ENCODE peak calls at places on chromosomes 7 and 10, in five cellular contexts. One of them, this sample, is unnamed.
A peak's percentile ranks its signal among the peaks of the same experiment; 100 is the strongest.

GRCh38 chr7:15313361-15313760 is 248.5 kb downstream of the AGMO start:
- DNase-seq in SK-N-SH: no peak
- DNase-seq in HepG2: no peak
- DNase-seq in IMR-90: peak; percentile 1
- DNase-seq in HCT116: no peak
- DNase-seq in this sample: no peak

GRCh38 chr10:31083765-31084184 is 52.1 kb upstream of the ZNF438 start:
- DNase-seq in SK-N-SH: peak; percentile 47
- DNase-seq in HepG2: peak; percentile 20
- DNase-seq in IMR-90: peak; percentile 39
- DNase-seq in HCT116: peak; percentile 72
- DNase-seq in this sample: peak; percentile 75

GRCh38 chr7:136555933-136556332 is 312.5 kb upstream of the CHRM2 start:
- DNase-seq in SK-N-SH: peak; percentile 74
- DNase-seq in HepG2: no peak
- DNase-seq in IMR-90: no peak
- DNase-seq in HCT116: no peak
- DNase-seq in this sample: no peak

GRCh38 chr7:139231513-139232376 is 708 bp downstream of the UBN2 start:
- DNase-seq in SK-N-SH: peak; percentile 83
- DNase-seq in HepG2: peak; percentile 58
- DNase-seq in IMR-90: peak; percentile 6
- DNase-seq in HCT116: no peak
- DNase-seq in this sample: peak; percentile 11

GRCh38 chr10:105041956-105042355 is 400.9 kb downstream of the SORCS3 start:
- DNase-seq in SK-N-SH: no peak
- DNase-seq in HepG2: no peak
- DNase-seq in IMR-90: no peak
- DNase-seq in HCT116: no peak
- DNase-seq in this sample: no peak

GRCh38 chr7:144132262-144132661 is 9.3 kb downstream of the OR2A14 start:
- DNase-seq in SK-N-SH: no peak
- DNase-seq in HepG2: no peak
- DNase-seq in IMR-90: no peak
- DNase-seq in HCT116: no peak
- DNase-seq in this sample: no peak

GRCh38 chr10:73113543-73113942 is 3.3 kb downstream of the NUDT13 start:
- DNase-seq in SK-N-SH: no peak
- DNase-seq in HepG2: no peak
- DNase-seq in IMR-90: peak; percentile 45
- DNase-seq in HCT116: no peak
- DNase-seq in this sample: no peak

GRCh38 chr10:110138197-110138812 is 69.1 kb upstream of the MXI1 start:
- DNase-seq in SK-N-SH: peak; percentile 50
- DNase-seq in HepG2: peak; percentile 65
- DNase-seq in IMR-90: peak; percentile 66
- DNase-seq in HCT116: peak; percentile 65
- DNase-seq in this sample: peak; percentile 67

GRCh38 chr10:34333513-34333912 is 481.6 kb downstream of the PARD3 start:
- DNase-seq in SK-N-SH: no peak
- DNase-seq in HepG2: no peak
- DNase-seq in IMR-90: peak; percentile 71
- DNase-seq in HCT116: no peak
- DNase-seq in this sample: peak; percentile 22

GRCh38 chr10:49139000-49139865 is 5.4 kb upstream of the FAM170B start:
- DNase-seq in SK-N-SH: no peak
- DNase-seq in HepG2: no peak
- DNase-seq in IMR-90: peak; percentile 90
- DNase-seq in HCT116: no peak
- DNase-seq in this sample: no peak

GRCh38 chr7:151058766-151059361 is 525 bp upstream of the SLC4A2 start:
- DNase-seq in SK-N-SH: no peak
- DNase-seq in HepG2: no peak
- DNase-seq in IMR-90: no peak
- DNase-seq in HCT116: no peak
- DNase-seq in this sample: peak; percentile 33

GRCh38 chr10:113415246-113415645 is 137.6 kb upstream of the HABP2 start:
- DNase-seq in SK-N-SH: no peak
- DNase-seq in HepG2: no peak
- DNase-seq in IMR-90: no peak
- DNase-seq in HCT116: no peak
- DNase-seq in this sample: no peak

GRCh38 chr7:101465131-101465530 is 102.5 kb downstream of the COL26A1 start:
- DNase-seq in SK-N-SH: no peak
- DNase-seq in HepG2: no peak
- DNase-seq in IMR-90: no peak
- DNase-seq in HCT116: no peak
- DNase-seq in this sample: no peak

GRCh38 chr10:7477538-7478334 is 66.9 kb upstream of the SFMBT2 start:
- DNase-seq in SK-N-SH: no peak
- DNase-seq in HepG2: no peak
- DNase-seq in IMR-90: no peak
- DNase-seq in HCT116: no peak
- DNase-seq in this sample: no peak

GRCh38 chr7:106653488-106653887 is 7.5 kb downstream of the CCDC71L start:
- DNase-seq in SK-N-SH: no peak
- DNase-seq in HepG2: no peak
- DNase-seq in IMR-90: no peak
- DNase-seq in HCT116: no peak
- DNase-seq in this sample: no peak

GRCh38 chr10:94235470-94235869 is 127.3 kb downstream of the NOC3L start:
- DNase-seq in SK-N-SH: no peak
- DNase-seq in HepG2: no peak
- DNase-seq in IMR-90: no peak
- DNase-seq in HCT116: no peak
- DNase-seq in this sample: no peak

GRCh38 chr10:101769541-101770180 is 6.3 kb downstream of the FGF8 start:
- DNase-seq in SK-N-SH: peak; percentile 45
- DNase-seq in HepG2: no peak
- DNase-seq in IMR-90: no peak
- DNase-seq in HCT116: no peak
- DNase-seq in this sample: no peak

GRCh38 chr7:107471292-107472070 is 1.6 kb downstream of the GPR22 start:
- DNase-seq in SK-N-SH: no peak
- DNase-seq in HepG2: no peak
- DNase-seq in IMR-90: no peak
- DNase-seq in HCT116: no peak
- DNase-seq in this sample: no peak

GRCh38 chr10:104300736-104301292 is 31.8 kb downstream of the GSTO2 start:
- DNase-seq in SK-N-SH: peak; percentile 83
- DNase-seq in HepG2: no peak
- DNase-seq in IMR-90: peak; percentile 99
- DNase-seq in HCT116: no peak
- DNase-seq in this sample: peak; percentile 27

GRCh38 chr7:150668472-150668911 is 17.0 kb upstream of the GIMAP2 start:
- DNase-seq in SK-N-SH: no peak
- DNase-seq in HepG2: no peak
- DNase-seq in IMR-90: no peak
- DNase-seq in HCT116: no peak
- DNase-seq in this sample: no peak

GRCh38 chr10:75508239-75508813 is 76.9 kb downstream of the LRMDA start:
- DNase-seq in SK-N-SH: peak; percentile 67
- DNase-seq in HepG2: no peak
- DNase-seq in IMR-90: peak; percentile 55
- DNase-seq in HCT116: no peak
- DNase-seq in this sample: peak; percentile 10

DNA sequence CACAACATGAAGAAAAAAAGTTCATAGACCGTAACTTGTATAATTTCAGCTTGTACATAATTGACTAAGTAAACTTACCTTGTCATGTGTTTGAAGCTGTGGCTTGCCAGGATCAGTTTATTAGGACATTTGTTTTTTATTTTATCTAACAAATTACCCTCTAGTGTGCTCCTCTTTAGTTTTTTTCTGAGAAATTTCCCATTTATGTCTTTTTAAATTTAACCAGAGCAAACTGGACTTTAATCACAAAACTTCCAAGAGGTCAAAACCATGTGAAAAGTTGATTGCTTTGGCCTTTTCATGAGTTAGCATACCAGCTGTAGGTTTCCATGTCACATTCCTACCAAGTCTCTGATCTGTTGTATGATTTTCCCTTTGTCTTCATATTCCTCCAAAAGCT is 42.5 kb downstream of the ZRANB1 start:
- DNase-seq in SK-N-SH: no peak
- DNase-seq in HepG2: no peak
- DNase-seq in IMR-90: no peak
- DNase-seq in HCT116: no peak
- DNase-seq in this sample: no peak
- TF ChIP-seq RAD21 in SK-N-SH: no peak
- TF ChIP-seq RAD21 in HepG2: no peak
- TF ChIP-seq RAD21 in IMR-90: no peak
- TF ChIP-seq RAD21 in HCT116: no peak
- TF ChIP-seq RAD21 in this sample: no peak

GRCh38 chr10:117162093-117163021 is 24.3 kb upstream of the VAX1 start:
- DNase-seq in SK-N-SH: no peak
- DNase-seq in HepG2: no peak
- DNase-seq in IMR-90: no peak
- DNase-seq in HCT116: no peak
- DNase-seq in this sample: no peak
- H3K4me1 ChIP-seq in SK-N-SH: peaks cover 3% of the 10 kb centered on the region
- H3K4me1 ChIP-seq in HepG2: peaks cover 17% of the 10 kb centered on the region
- H3K4me1 ChIP-seq in IMR-90: no peaks in the 10 kb centered on the region
- H3K4me1 ChIP-seq in HCT116: peaks cover 9% of the 10 kb centered on the region
- H3K4me1 ChIP-seq in this sample: peaks cover 8% of the 10 kb centered on the region

GRCh38 chr7:75971961-75972763 is 22.2 kb downstream of the TMEM120A start:
- DNase-seq in SK-N-SH: peak; percentile 61
- DNase-seq in HepG2: no peak
- DNase-seq in IMR-90: no peak
- DNase-seq in HCT116: no peak
- DNase-seq in this sample: peak; percentile 54
- TF ChIP-seq RAD21 in SK-N-SH: no peak
- TF ChIP-seq RAD21 in HepG2: no peak
- TF ChIP-seq RAD21 in IMR-90: no peak
- TF ChIP-seq RAD21 in HCT116: no peak
- TF ChIP-seq RAD21 in this sample: no peak

DNA sequence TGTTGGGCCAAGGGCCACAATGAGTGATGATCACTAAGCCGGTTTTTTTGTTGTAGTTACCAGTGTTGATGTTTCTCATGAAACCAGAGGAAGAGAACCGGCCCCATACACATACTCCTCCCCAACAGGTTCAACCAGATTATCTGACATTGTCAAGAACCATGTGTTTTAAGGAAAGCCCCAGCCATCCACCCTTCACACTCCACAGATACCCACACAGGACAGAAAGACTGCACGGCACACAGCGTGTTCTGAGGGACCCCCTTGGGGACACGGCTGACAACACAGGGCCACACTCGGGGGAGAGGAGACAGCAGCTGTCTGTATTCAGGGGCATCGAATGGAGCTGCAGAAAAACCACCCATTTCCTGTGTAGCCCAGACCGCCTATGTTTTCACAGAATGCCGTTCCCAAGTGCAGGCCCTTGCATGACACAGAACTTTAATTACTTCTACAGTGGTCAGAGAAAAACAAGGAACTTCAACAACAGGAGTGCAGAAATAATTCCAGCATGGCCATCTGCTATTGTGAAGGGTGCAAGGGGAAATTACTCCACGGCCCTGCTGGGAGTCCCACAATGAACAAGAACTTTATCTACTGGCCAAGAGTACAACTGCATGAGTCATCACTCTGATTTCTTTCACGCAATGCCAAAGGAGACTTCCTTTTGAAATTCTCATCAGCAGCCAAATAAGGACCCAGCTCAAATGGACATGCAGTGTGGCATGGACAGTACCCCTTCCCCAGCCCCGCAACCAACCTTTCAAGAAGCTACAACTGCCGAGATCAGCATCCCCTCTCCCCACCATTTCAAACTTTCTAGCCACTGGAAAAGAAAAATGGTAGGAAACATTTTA is 2.3 kb downstream of the KLF6 start:
- DNase-seq in SK-N-SH: peak; percentile 48
- DNase-seq in HepG2: peak; percentile 82
- DNase-seq in IMR-90: peak; percentile 96
- DNase-seq in HCT116: no peak
- DNase-seq in this sample: peak; percentile 82
- H3K4me1 ChIP-seq in SK-N-SH: peaks cover 37% of the 10 kb centered on the region
- H3K4me1 ChIP-seq in HepG2: peaks cover 68% of the 10 kb centered on the region
- H3K4me1 ChIP-seq in IMR-90: peaks cover 30% of the 10 kb centered on the region
- H3K4me1 ChIP-seq in HCT116: peaks cover 78% of the 10 kb centered on the region
- H3K4me1 ChIP-seq in this sample: peaks cover 53% of the 10 kb centered on the region

DNA sequence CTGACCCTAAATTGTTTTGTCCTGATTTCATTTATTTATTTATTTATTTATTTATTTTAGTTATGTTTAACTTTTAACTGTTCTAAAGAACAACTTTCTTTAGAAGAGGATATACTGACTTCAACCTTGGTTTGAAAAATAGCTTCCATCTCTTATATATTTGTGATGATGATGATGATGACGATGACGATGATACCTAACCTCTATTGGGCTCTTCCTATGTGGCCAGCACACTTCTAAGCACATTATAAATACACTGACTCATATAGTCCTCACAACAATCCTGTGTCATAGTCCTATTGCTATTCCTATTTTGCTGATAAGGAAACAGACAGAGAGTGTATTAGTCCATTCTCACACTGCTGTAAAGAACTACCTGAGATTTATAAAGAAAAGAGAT is 162.9 kb upstream of the KIAA1217 start:
- DNase-seq in SK-N-SH: no peak
- DNase-seq in HepG2: no peak
- DNase-seq in IMR-90: no peak
- DNase-seq in HCT116: no peak
- DNase-seq in this sample: no peak
- TF ChIP-seq RAD21 in SK-N-SH: no peak
- TF ChIP-seq RAD21 in HepG2: no peak
- TF ChIP-seq RAD21 in IMR-90: no peak
- TF ChIP-seq RAD21 in HCT116: no peak
- TF ChIP-seq RAD21 in this sample: no peak

GRCh38 chr7:22339725-22340390 is 17.1 kb downstream of the RAPGEF5 start:
- DNase-seq in SK-N-SH: no peak
- DNase-seq in HepG2: no peak
- DNase-seq in IMR-90: no peak
- DNase-seq in HCT116: no peak
- DNase-seq in this sample: no peak
- H3K4me1 ChIP-seq in SK-N-SH: no peaks in the 10 kb centered on the region
- H3K4me1 ChIP-seq in HepG2: peaks cover 93% of the 10 kb centered on the region
- H3K4me1 ChIP-seq in IMR-90: no peaks in the 10 kb centered on the region
- H3K4me1 ChIP-seq in HCT116: no peaks in the 10 kb centered on the region
- H3K4me1 ChIP-seq in this sample: no peaks in the 10 kb centered on the region

DNA sequence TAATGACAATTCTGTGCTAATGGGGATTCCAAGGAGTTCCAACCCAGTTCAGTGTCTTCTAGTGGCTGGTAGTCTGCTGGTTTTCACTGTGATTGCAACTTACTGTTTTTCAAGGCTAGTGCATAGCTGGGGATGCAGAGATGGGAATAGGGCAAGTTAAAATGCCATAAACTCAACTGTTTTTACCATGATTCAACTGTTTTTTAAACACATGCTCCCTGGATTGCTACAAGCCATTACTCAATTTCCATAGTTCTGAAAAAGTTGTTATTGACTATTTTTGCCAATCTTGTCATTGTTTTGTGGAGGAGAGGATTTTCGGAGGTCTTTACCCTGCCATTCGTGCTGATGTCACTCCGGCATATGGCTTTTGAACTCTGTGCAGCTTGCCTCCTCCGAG is 245.3 kb downstream of the SUGCT start:
- DNase-seq in SK-N-SH: no peak
- DNase-seq in HepG2: no peak
- DNase-seq in IMR-90: no peak
- DNase-seq in HCT116: no peak
- DNase-seq in this sample: no peak
- TF ChIP-seq RAD21 in SK-N-SH: no peak
- TF ChIP-seq RAD21 in HepG2: no peak
- TF ChIP-seq RAD21 in IMR-90: no peak
- TF ChIP-seq RAD21 in HCT116: no peak
- TF ChIP-seq RAD21 in this sample: no peak

This sample was measured in A549.